ENCODE peak calls at places on chromosomes 4 and X, in six cellular contexts. T, B, F, S, R and H are unnamed samples.

GRCh38 chr4:25632135-25632534 is 23.5 kb upstream of the SLC34A2 start:
- DNase-seq in R (no peak), F (no peak), B (no peak), T (no peak), S (no peak), H (no peak)

GRCh38 chr4:56551516-56551915 is 45.9 kb downstream of the ARL9 start:
- DNase-seq in R (no peak), B (no peak), S (no peak), F (no peak), T (no peak), H (no peak)

GRCh38 chr4:41203841-41204240 is 10.5 kb downstream of the APBB2 start:
- DNase-seq in B (no peak), R (no peak), F (no peak), T (no peak), S (no peak), H (no peak)

GRCh38 chr4:175790067-175790466 is 22.0 kb downstream of the GPM6A start:
- DNase-seq in S (no peak), B (no peak), F (no peak), R (no peak), T (no peak), H (no peak)

GRCh38 chr4:86496094-86497060 is 97.7 kb upstream of the PTPN13 start:
- DNase-seq in R (peak), F (no peak), B (no peak), S (peak), T (no peak), H (no peak)

GRCh38 chr4:94711635-94712034 is 46.1 kb upstream of the BMPR1B start:
- DNase-seq in R (no peak), B (no peak), F (no peak), S (no peak), T (no peak), H (no peak)

GRCh38 chr4:134944115-134944514 is 742.5 kb upstream of the PABPC4L start:
- DNase-seq in R (no peak), F (no peak), T (no peak), S (no peak), B (no peak), H (no peak)

GRCh38 chr4:38189445-38189844 is 229.2 kb downstream of the PTTG2 start:
- DNase-seq in R (peak), T (no peak), F (no peak), S (peak), B (no peak), H (no peak)

GRCh38 chrX:38336538-38337240 is 9.4 kb upstream of the RPGR start:
- DNase-seq in T (no peak), B (no peak), S (no peak), R (no peak), F (no peak), H (no peak)

GRCh38 chr4:156694413-156694812 is 277.2 kb downstream of the PDGFC start:
- DNase-seq in F (no peak), S (no peak), R (no peak), B (no peak), T (no peak), H (no peak)

GRCh38 chr4:34633216-34633615 is 1611.1 kb downstream of the ARAP2 start:
- DNase-seq in B (no peak), T (no peak), R (no peak), F (no peak), S (no peak), H (no peak)

GRCh38 chrX:68822641-68823410 is 6.0 kb upstream of the EFNB1 start:
- DNase-seq in S (peak), R (peak), T (peak), B (peak), F (no peak), H (peak)

GRCh38 chrX:19017271-19017670 is 33.4 kb upstream of the PHKA2 start:
- DNase-seq in T (peak), S (peak), F (no peak), B (no peak), R (peak), H (no peak)